ENCODE peak calls at places on chromosomes 6 and 20, in seven cellular contexts. J, V, D, O, U, Z and C are unnamed samples.

GRCh38 chr6:89623749-89624148 is 14.8 kb downstream of the LYRM2 start:
- DNase-seq in D (no peak), V (no peak), J (no peak), Z (no peak), U (no peak), O (peak), C (no peak)

GRCh38 chr6:44222987-44223470 is 366 bp upstream of the SLC29A1 start:
- DNase-seq in Z (no peak), J (peak), U (no peak), O (no peak), D (peak), V (no peak), C (no peak)

GRCh38 chr6:40962241-40962640 is 76.8 kb downstream of the UNC5CL start:
- DNase-seq in U (no peak), V (peak), D (no peak), J (peak), O (peak), Z (peak), C (peak)

GRCh38 chr20:56428881-56429280 is 16.8 kb downstream of the CASS4 start:
- DNase-seq in V (no peak), U (no peak), D (peak), J (no peak), O (no peak), Z (no peak), C (no peak)

GRCh38 chr6:137927777-137928218 is 60.7 kb downstream of the TNFAIP3 start:
- DNase-seq in J (no peak), Z (peak), U (peak), D (no peak), V (no peak), O (peak), C (no peak)

GRCh38 chr6:166950443-166950821 is 5.9 kb downstream of the RNASET2 start:
- DNase-seq in U (peak), O (no peak), Z (no peak), D (no peak), V (no peak), J (no peak), C (no peak)

GRCh38 chr20:59723108-59723500 is 118.8 kb downstream of the PHACTR3 start:
- DNase-seq in Z (no peak), V (no peak), U (no peak), J (no peak), D (peak), O (peak), C (no peak)

GRCh38 chr6:126033696-126034095 is 47.4 kb downstream of the TRMT11 start:
- DNase-seq in O (peak), U (peak), J (peak), V (peak), D (no peak), Z (peak), C (peak)

GRCh38 chr6:119172813-119173212 is 94.3 kb upstream of the FAM184A start:
- DNase-seq in D (no peak), J (peak), Z (no peak), O (no peak), V (no peak), U (no peak), C (no peak)

GRCh38 chr6:6600865-6601264 is 12.3 kb downstream of the LY86 start:
- DNase-seq in Z (no peak), D (no peak), J (no peak), V (no peak), O (no peak), U (no peak), C (no peak)

GRCh38 chr6:40344566-40345185 is 242.5 kb downstream of the LRFN2 start:
- DNase-seq in V (no peak), D (peak), O (no peak), Z (no peak), U (no peak), J (no peak), C (no peak)

GRCh38 chr20:4167261-4168004 is 152.1 kb upstream of the RNF24 start:
- DNase-seq in J (no peak), Z (no peak), U (no peak), O (no peak), V (no peak), D (no peak), C (no peak)

GRCh38 chr6:44012078-44012493 is 115.2 kb downstream of the MRPL14 start:
- DNase-seq in V (peak), J (peak), D (peak), O (peak), U (no peak), Z (peak), C (peak)

GRCh38 chr20:53210041-53210440 is 237.9 kb downstream of the TSHZ2 start:
- DNase-seq in J (no peak), V (no peak), D (no peak), U (no peak), O (no peak), Z (no peak), C (no peak)

GRCh38 chr20:50546729-50547314 is 36.6 kb downstream of the PTPN1 start:
- DNase-seq in J (peak), O (no peak), V (no peak), U (peak), D (no peak), Z (no peak), C (no peak)

GRCh38 chr20:16385462-16385861 is 187.8 kb downstream of the KIF16B start:
- DNase-seq in O (no peak), D (no peak), J (no peak), Z (no peak), U (no peak), V (no peak), C (no peak)

GRCh38 chr6:84979541-84979940 is 215.1 kb upstream of the TBX18 start:
- DNase-seq in V (no peak), D (no peak), J (peak), U (no peak), Z (peak), O (no peak), C (peak)

GRCh38 chr20:8512003-8512402 is 379.9 kb downstream of the PLCB1 start:
- DNase-seq in D (no peak), J (no peak), U (no peak), Z (no peak), V (no peak), O (no peak), C (no peak)

GRCh38 chr20:64189530-64189966 is 25.3 kb downstream of the MYT1 start:
- DNase-seq in D (no peak), U (no peak), Z (no peak), V (no peak), J (no peak), O (no peak), C (no peak)

GRCh38 chr6:71248306-71248705 is 40.3 kb upstream of the OGFRL1 start:
- DNase-seq in Z (peak), U (peak), V (peak), D (no peak), J (peak), O (peak), C (peak)

GRCh38 chr6:43771210-43771857 is 1.3 kb downstream of the VEGFA start:
- DNase-seq in U (peak), V (no peak), O (peak), Z (peak), J (peak), D (peak), C (no peak)

GRCh38 chr20:5090191-5090590 is 29.6 kb downstream of the PCNA start:
- DNase-seq in O (peak), U (peak), Z (no peak), V (no peak), D (no peak), J (no peak), C (no peak)

GRCh38 chr20:35947489-35947888 is 6.8 kb downstream of the SCAND1 start:
- DNase-seq in O (peak), V (no peak), J (peak), D (no peak), Z (no peak), U (peak), C (no peak)

GRCh38 chr20:16066571-16066970 is 506.7 kb downstream of the KIF16B start:
- DNase-seq in V (no peak), J (no peak), D (no peak), U (no peak), O (no peak), Z (no peak), C (no peak)

GRCh38 chr6:132780770-132781371 is 17.6 kb downstream of the SLC18B1 start:
- DNase-seq in O (peak), D (no peak), J (peak), V (peak), U (peak), Z (no peak), C (no peak)

GRCh38 chr20:17650301-17650761 is 31.7 kb downstream of the RRBP1 start:
- DNase-seq in U (peak), D (peak), J (peak), O (peak), Z (no peak), V (no peak), C (no peak)

GRCh38 chr6:156618600-156619205 is 158.5 kb upstream of the ARID1B start:
- DNase-seq in U (no peak), J (no peak), D (no peak), V (no peak), Z (no peak), O (no peak), C (no peak)

GRCh38 chr6:47141166-47141565 is 99.0 kb upstream of the ADGRF1 start:
- DNase-seq in Z (no peak), O (no peak), J (no peak), U (no peak), D (no peak), V (no peak), C (no peak)

GRCh38 chr6:163585932-163586437 is 171.5 kb downstream of the QKI start:
- DNase-seq in Z (peak), V (peak), D (peak), O (peak), J (peak), U (no peak), C (peak)

GRCh38 chr6:144782634-144783033 is 497.5 kb downstream of the UTRN start:
- DNase-seq in J (no peak), U (no peak), Z (no peak), D (no peak), V (no peak), O (no peak), C (no peak)

GRCh38 chr6:105324386-105325000 is 78.4 kb downstream of the PREP start:
- DNase-seq in U (no peak), V (no peak), D (no peak), J (peak), Z (no peak), O (no peak), C (no peak)

GRCh38 chr6:117547688-117548621 is 54.4 kb downstream of the GOPC start:
- DNase-seq in D (peak), Z (peak), O (no peak), U (no peak), J (no peak), V (no peak), C (no peak)
- H3K4me3 ChIP-seq in D (peak), Z (peak), O (no peak), U (no peak), J (no peak), V (no peak), C (peak)

GRCh38 chr20:11671015-11671511 is 246.6 kb upstream of the BTBD3 start:
- DNase-seq in J (no peak), V (no peak), O (no peak), Z (no peak), U (no peak), D (no peak), C (no peak)
- H3K4me3 ChIP-seq in J (no peak), V (no peak), O (no peak), Z (no peak), U (no peak), D (no peak), C (no peak)

GRCh38 chr6:170135821-170136471 is 154.9 kb downstream of the DLL1 start:
- DNase-seq in U (no peak), V (no peak), D (peak), Z (no peak), O (peak), J (no peak), C (no peak)
- H3K4me3 ChIP-seq in U (no peak), V (no peak), D (no peak), Z (no peak), O (no peak), J (no peak), C (no peak)

GRCh38 chr20:9515761-9516657 is 1.6 kb downstream of the LAMP5 start:
- DNase-seq in Z (no peak), D (no peak), U (no peak), O (no peak), J (no peak), V (no peak), C (no peak)
- H3K4me3 ChIP-seq in Z (peak), D (no peak), U (no peak), O (no peak), J (no peak), V (no peak), C (no peak)

DNA sequence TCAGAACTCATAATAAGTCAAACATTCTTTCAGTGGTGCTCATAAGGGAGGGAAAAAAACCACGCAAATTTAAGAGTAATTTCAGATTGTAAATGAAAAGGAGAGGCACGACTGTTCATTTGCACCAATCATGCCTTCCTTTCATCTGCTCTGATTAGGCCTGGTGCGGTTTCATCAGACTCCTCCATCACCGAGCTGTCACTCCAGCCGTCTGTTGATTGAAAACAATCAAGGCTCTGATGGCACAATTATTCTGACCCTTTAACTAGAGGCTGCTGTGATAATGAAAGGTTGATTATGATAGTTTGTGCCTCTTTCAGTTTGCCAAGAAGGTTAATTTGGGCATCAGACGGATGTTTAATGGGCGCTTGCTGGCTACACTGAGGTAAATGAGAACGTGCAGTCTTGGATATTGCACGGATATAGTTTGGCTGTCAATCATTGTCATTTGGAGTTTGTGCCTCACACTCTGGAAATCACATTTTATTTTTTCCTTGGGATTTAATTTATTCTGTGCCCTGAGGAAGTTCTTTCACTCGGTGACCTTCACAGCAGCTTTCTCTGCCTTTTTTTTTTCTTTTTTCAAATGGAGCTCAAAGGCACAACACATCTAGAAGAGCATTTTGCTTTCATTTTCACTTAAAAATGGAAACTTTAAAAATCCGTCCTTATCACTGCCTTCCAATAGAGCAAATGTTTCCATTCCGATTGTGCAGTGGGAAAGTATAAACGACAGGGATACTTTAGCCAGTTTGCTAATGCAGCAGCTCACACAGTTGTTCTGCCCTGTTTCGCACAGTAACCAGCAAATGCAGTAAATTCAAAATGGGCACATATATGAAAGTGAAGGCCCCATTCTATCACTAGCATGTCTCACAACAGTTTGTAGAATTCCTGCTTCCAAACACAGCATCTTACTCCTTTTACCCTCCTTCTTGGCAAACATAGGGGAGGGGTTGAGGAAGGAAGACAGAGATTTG is 172.8 kb downstream of the KLHL32 start:
- DNase-seq in U (no peak), O (no peak), Z (no peak), D (no peak), J (peak), V (no peak), C (no peak)
- H3K4me3 ChIP-seq in U (no peak), O (no peak), Z (no peak), D (no peak), J (peak), V (no peak), C (no peak)

GRCh38 chr6:81812416-81812815 is 59.9 kb upstream of the TENT5A start:
- DNase-seq in V (no peak), D (no peak), U (no peak), Z (no peak), J (no peak), O (peak), C (no peak)

GRCh38 chr6:81814365-81815109 is 62.1 kb upstream of the TENT5A start:
- DNase-seq in Z (no peak), V (no peak), U (no peak), J (peak), O (no peak), D (no peak), C (no peak)

GRCh38 chr6:81806793-81807565 is 54.5 kb upstream of the TENT5A start:
- DNase-seq in D (no peak), U (no peak), V (no peak), Z (no peak), J (no peak), O (no peak), C (no peak)

DNA sequence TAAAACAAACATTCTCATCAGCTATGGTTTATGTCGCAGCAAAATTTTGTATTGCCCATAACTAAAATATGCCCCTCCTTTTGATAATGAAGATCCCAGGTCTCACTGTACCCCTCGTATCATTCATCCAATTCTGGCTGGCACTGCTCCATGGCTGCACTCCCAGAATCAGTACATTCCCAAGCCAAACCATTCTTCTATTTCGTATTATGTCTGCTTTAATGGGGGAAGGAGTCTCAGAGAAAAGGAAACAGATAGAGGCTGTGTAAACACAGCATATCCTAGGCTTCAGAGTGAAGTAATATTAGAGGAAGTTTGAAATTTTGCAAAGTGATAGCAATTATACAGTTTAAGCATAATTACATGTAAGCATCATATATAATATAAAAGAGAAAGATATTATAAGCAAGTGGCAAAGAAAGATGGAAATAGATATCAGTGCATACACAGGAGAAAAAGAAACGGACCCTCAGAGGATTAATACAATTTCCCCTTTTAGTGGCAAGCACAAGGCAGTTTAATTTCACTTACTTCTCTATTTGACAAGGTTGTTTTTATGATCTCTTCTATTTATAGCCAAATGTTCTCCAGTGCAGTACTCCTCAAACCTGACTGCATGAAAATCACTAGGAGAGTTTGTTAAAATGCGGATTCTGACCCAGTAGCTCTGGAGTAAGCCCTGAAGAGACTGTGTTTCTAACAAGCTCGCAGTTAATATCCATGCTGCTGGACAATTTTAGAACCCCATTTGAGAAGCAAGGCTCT is 56.5 kb upstream of the TENT5A start:
- DNase-seq in U (no peak), J (no peak), O (peak), D (no peak), V (no peak), Z (no peak), C (no peak)
- H3K4me3 ChIP-seq in U (no peak), J (no peak), O (peak), D (peak), V (no peak), Z (no peak), C (no peak)

GRCh38 chr6:139290787-139291294 is 957 bp downstream of the TXLNB start:
- DNase-seq in J (peak), O (peak), D (no peak), V (no peak), Z (peak), U (peak), C (peak)
- H3K4me3 ChIP-seq in J (peak), O (peak), D (no peak), V (no peak), Z (no peak), U (peak), C (no peak)

GRCh38 chr6:35296931-35297330 is 687 bp upstream of the DEF6 start:
- DNase-seq in J (no peak), V (no peak), U (no peak), D (peak), O (no peak), Z (no peak), C (no peak)

GRCh38 chr6:35299674-35300073 is 2.1 kb downstream of the DEF6 start:
- DNase-seq in D (peak), O (peak), Z (no peak), V (no peak), J (no peak), U (peak), C (no peak)

GRCh38 chr6:35300848-35301247 is 3.2 kb downstream of the DEF6 start:
- DNase-seq in J (no peak), U (no peak), O (peak), D (peak), V (no peak), Z (no peak), C (no peak)

GRCh38 chr6:35297541-35298481 is at the start of gene DEF6:
- DNase-seq in O (peak), Z (peak), D (peak), U (peak), V (peak), J (peak), C (peak)

GRCh38 chr6:35298625-35299140 is 1.1 kb downstream of the DEF6 start:
- DNase-seq in V (no peak), O (peak), U (peak), D (peak), Z (no peak), J (no peak), C (no peak)
- H3K4me3 ChIP-seq in V (no peak), O (peak), U (peak), D (no peak), Z (no peak), J (no peak), C (no peak)

GRCh38 chr6:34514593-34515472 is 41.3 kb downstream of the SPDEF start:
- DNase-seq in J (peak), Z (peak), O (no peak), V (no peak), D (no peak), U (no peak), C (peak)

GRCh38 chr6:34515473-34516387 is 40.4 kb downstream of the SPDEF start:
- DNase-seq in J (no peak), O (no peak), V (no peak), D (no peak), U (no peak), Z (no peak), C (no peak)

GRCh38 chr6:34512738-34513115 is 43.4 kb downstream of the SPDEF start:
- DNase-seq in V (no peak), U (no peak), J (no peak), O (no peak), Z (no peak), D (no peak), C (no peak)

GRCh38 chr6:34513628-34514027 is 42.5 kb downstream of the SPDEF start:
- DNase-seq in D (no peak), O (no peak), Z (no peak), J (no peak), V (no peak), U (no peak), C (no peak)

GRCh38 chr6:34514112-34514511 is 42.0 kb downstream of the SPDEF start:
- DNase-seq in U (no peak), J (no peak), D (no peak), Z (no peak), O (no peak), V (no peak), C (no peak)
- H3K4me3 ChIP-seq in U (no peak), J (no peak), D (no peak), Z (no peak), O (no peak), V (no peak), C (no peak)

GRCh38 chr6:109693128-109693527 is 2.0 kb downstream of the FIG4 start:
- DNase-seq in J (no peak), D (no peak), U (peak), O (peak), Z (no peak), V (no peak), C (no peak)
- H3K4me3 ChIP-seq in J (no peak), D (no peak), U (peak), O (no peak), Z (no peak), V (no peak), C (no peak)